ENCODE peak calls at places on chromosomes 12 and 14, in seven cellular contexts. One of them, this sample, is unnamed.

GRCh38 chr14:50619569-50620141 is 48.5 kb downstream of the SAV1 start:
- DNase-seq in ovary: no peak
- DNase-seq in heart right ventricle: no peak
- DNase-seq in breast epithelium: no peak
- DNase-seq in left ventricle myocardium inferior: no peak
- DNase-seq in fibroblast of lung: peak
- DNase-seq in brain microvascular endothelial cell: peak
- DNase-seq in this sample: no peak

GRCh38 chr14:96245710-96246534 is 10.1 kb upstream of the BDKRB1 start:
- DNase-seq in brain microvascular endothelial cell: peak
- DNase-seq in breast epithelium: no peak
- DNase-seq in left ventricle myocardium inferior: no peak
- DNase-seq in heart right ventricle: no peak
- DNase-seq in fibroblast of lung: no peak
- DNase-seq in ovary: no peak
- DNase-seq in this sample: no peak

GRCh38 chr12:128687851-128688250 is 135.9 kb downstream of the SLC15A4 start:
- DNase-seq in ovary: no peak
- DNase-seq in left ventricle myocardium inferior: no peak
- DNase-seq in fibroblast of lung: no peak
- DNase-seq in breast epithelium: no peak
- DNase-seq in brain microvascular endothelial cell: no peak
- DNase-seq in heart right ventricle: no peak
- DNase-seq in this sample: no peak

GRCh38 chr12:43332977-43333649 is 218.9 kb downstream of the ADAMTS20 start:
- DNase-seq in fibroblast of lung: peak
- DNase-seq in ovary: no peak
- DNase-seq in left ventricle myocardium inferior: no peak
- DNase-seq in breast epithelium: no peak
- DNase-seq in brain microvascular endothelial cell: peak
- DNase-seq in heart right ventricle: no peak
- DNase-seq in this sample: no peak

GRCh38 chr14:67881225-67881624 is 61.6 kb downstream of the RAD51B start:
- DNase-seq in breast epithelium: no peak
- DNase-seq in fibroblast of lung: no peak
- DNase-seq in brain microvascular endothelial cell: no peak
- DNase-seq in ovary: no peak
- DNase-seq in left ventricle myocardium inferior: no peak
- DNase-seq in heart right ventricle: no peak
- DNase-seq in this sample: no peak

GRCh38 chr12:45124485-45125155 is 73.7 kb upstream of the DBX2 start:
- DNase-seq in heart right ventricle: no peak
- DNase-seq in left ventricle myocardium inferior: no peak
- DNase-seq in ovary: no peak
- DNase-seq in fibroblast of lung: no peak
- DNase-seq in breast epithelium: no peak
- DNase-seq in brain microvascular endothelial cell: no peak
- DNase-seq in this sample: no peak

GRCh38 chr14:55605793-55606192 is 25.8 kb downstream of the KTN1 start:
- DNase-seq in heart right ventricle: no peak
- DNase-seq in breast epithelium: no peak
- DNase-seq in ovary: no peak
- DNase-seq in left ventricle myocardium inferior: no peak
- DNase-seq in fibroblast of lung: no peak
- DNase-seq in brain microvascular endothelial cell: no peak
- DNase-seq in this sample: no peak

GRCh38 chr12:71159260-71159659 is 1.5 kb upstream of the TSPAN8 start:
- DNase-seq in left ventricle myocardium inferior: no peak
- DNase-seq in fibroblast of lung: no peak
- DNase-seq in brain microvascular endothelial cell: no peak
- DNase-seq in heart right ventricle: no peak
- DNase-seq in breast epithelium: no peak
- DNase-seq in ovary: no peak
- DNase-seq in this sample: no peak

GRCh38 chr14:53845813-53846693 is 110.6 kb downstream of the BMP4 start:
- DNase-seq in left ventricle myocardium inferior: no peak
- DNase-seq in heart right ventricle: no peak
- DNase-seq in fibroblast of lung: no peak
- DNase-seq in breast epithelium: no peak
- DNase-seq in ovary: no peak
- DNase-seq in brain microvascular endothelial cell: no peak
- DNase-seq in this sample: no peak

GRCh38 chr12:80565276-80565675 is 121.2 kb downstream of the PTPRQ start:
- DNase-seq in breast epithelium: no peak
- DNase-seq in ovary: no peak
- DNase-seq in brain microvascular endothelial cell: peak
- DNase-seq in left ventricle myocardium inferior: no peak
- DNase-seq in fibroblast of lung: peak
- DNase-seq in heart right ventricle: no peak
- DNase-seq in this sample: peak

GRCh38 chr12:6538420-6539275 is 4.3 kb downstream of the GAPDH start:
- DNase-seq in ovary: no peak
- DNase-seq in left ventricle myocardium inferior: no peak
- DNase-seq in heart right ventricle: no peak
- DNase-seq in breast epithelium: no peak
- DNase-seq in brain microvascular endothelial cell: no peak
- DNase-seq in fibroblast of lung: no peak
- DNase-seq in this sample: no peak

GRCh38 chr12:69555461-69555860 is 29.8 kb upstream of the CCT2 start:
- DNase-seq in breast epithelium: no peak
- DNase-seq in brain microvascular endothelial cell: peak
- DNase-seq in ovary: no peak
- DNase-seq in left ventricle myocardium inferior: no peak
- DNase-seq in fibroblast of lung: peak
- DNase-seq in heart right ventricle: no peak
- DNase-seq in this sample: peak

GRCh38 chr12:76450690-76451089 is 102.5 kb upstream of the BBS10 start:
- DNase-seq in brain microvascular endothelial cell: peak
- DNase-seq in heart right ventricle: no peak
- DNase-seq in breast epithelium: no peak
- DNase-seq in ovary: no peak
- DNase-seq in left ventricle myocardium inferior: no peak
- DNase-seq in fibroblast of lung: peak
- DNase-seq in this sample: peak

GRCh38 chr12:16610006-16610520 is 4.1 kb upstream of the LMO3 start:
- DNase-seq in heart right ventricle: no peak
- DNase-seq in fibroblast of lung: no peak
- DNase-seq in brain microvascular endothelial cell: no peak
- DNase-seq in ovary: no peak
- DNase-seq in breast epithelium: no peak
- DNase-seq in left ventricle myocardium inferior: no peak
- DNase-seq in this sample: no peak

GRCh38 chr12:123488539-123489230 is 30.7 kb downstream of the SNRNP35 start:
- DNase-seq in brain microvascular endothelial cell: no peak
- DNase-seq in ovary: no peak
- DNase-seq in left ventricle myocardium inferior: no peak
- DNase-seq in fibroblast of lung: no peak
- DNase-seq in breast epithelium: no peak
- DNase-seq in heart right ventricle: no peak
- DNase-seq in this sample: no peak

GRCh38 chr14:102786758-102787157 is 9.5 kb downstream of the TRAF3 start:
- DNase-seq in fibroblast of lung: no peak
- DNase-seq in brain microvascular endothelial cell: peak
- DNase-seq in heart right ventricle: no peak
- DNase-seq in left ventricle myocardium inferior: no peak
- DNase-seq in breast epithelium: no peak
- DNase-seq in ovary: no peak
- DNase-seq in this sample: no peak

GRCh38 chr14:43438056-43438455 is 1069.0 kb downstream of the FSCB start:
- DNase-seq in left ventricle myocardium inferior: no peak
- DNase-seq in heart right ventricle: no peak
- DNase-seq in fibroblast of lung: no peak
- DNase-seq in ovary: no peak
- DNase-seq in brain microvascular endothelial cell: no peak
- DNase-seq in breast epithelium: no peak
- DNase-seq in this sample: no peak

GRCh38 chr12:31989987-31990386 is 30.8 kb downstream of the RESF1 start:
- DNase-seq in breast epithelium: no peak
- DNase-seq in left ventricle myocardium inferior: no peak
- DNase-seq in ovary: no peak
- DNase-seq in heart right ventricle: no peak
- DNase-seq in fibroblast of lung: no peak
- DNase-seq in brain microvascular endothelial cell: peak
- DNase-seq in this sample: no peak

DNA sequence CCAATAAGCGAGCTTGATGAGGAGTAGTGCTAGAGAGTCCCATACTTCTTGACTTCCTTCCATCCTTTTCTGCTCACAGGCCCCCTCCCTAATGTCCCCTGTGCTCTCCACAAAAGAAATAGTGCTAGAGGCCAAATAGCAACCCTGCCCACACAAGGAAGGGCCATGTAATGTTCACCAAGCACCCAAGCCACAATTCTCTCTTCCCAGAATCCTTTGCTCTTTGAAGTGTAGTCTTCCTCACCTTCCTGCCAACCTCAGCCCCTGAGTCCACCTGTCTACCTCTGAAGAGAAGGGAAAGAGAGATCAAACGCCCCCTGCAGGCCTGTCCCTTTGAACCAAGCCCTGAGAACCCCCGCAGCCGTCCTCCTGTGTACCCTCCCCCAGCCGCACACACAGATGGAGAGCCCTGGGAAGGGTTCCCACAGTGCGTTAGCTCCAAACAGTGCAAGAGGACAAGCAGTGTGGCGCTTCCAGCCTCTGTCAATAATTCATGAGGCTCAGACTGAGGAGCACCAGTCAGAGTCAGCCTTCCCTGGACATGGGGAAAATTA is 1.9 kb upstream of the DHRS4 start:
- DNase-seq in heart right ventricle: no peak
- DNase-seq in ovary: peak
- DNase-seq in breast epithelium: no peak
- DNase-seq in fibroblast of lung: no peak
- DNase-seq in left ventricle myocardium inferior: no peak
- DNase-seq in brain microvascular endothelial cell: no peak
- DNase-seq in this sample: no peak
- H3K4me3 ChIP-seq in heart right ventricle: no peak
- H3K4me3 ChIP-seq in ovary: no peak
- H3K4me3 ChIP-seq in breast epithelium: no peak
- H3K4me3 ChIP-seq in fibroblast of lung: no peak
- H3K4me3 ChIP-seq in left ventricle myocardium inferior: no peak
- H3K4me3 ChIP-seq in brain microvascular endothelial cell: no peak
- H3K4me3 ChIP-seq in this sample: no peak

GRCh38 chr14:74921053-74921620 is 1.9 kb downstream of the RPS6KL1 start:
- DNase-seq in brain microvascular endothelial cell: no peak
- DNase-seq in breast epithelium: no peak
- DNase-seq in heart right ventricle: no peak
- DNase-seq in left ventricle myocardium inferior: no peak
- DNase-seq in fibroblast of lung: no peak
- DNase-seq in ovary: no peak
- DNase-seq in this sample: no peak

GRCh38 chr14:74920281-74920680 is 2.8 kb downstream of the RPS6KL1 start:
- DNase-seq in breast epithelium: no peak
- DNase-seq in fibroblast of lung: no peak
- DNase-seq in ovary: no peak
- DNase-seq in left ventricle myocardium inferior: no peak
- DNase-seq in heart right ventricle: no peak
- DNase-seq in brain microvascular endothelial cell: no peak
- DNase-seq in this sample: no peak

GRCh38 chr14:74924061-74924460 is 1.0 kb upstream of the RPS6KL1 start:
- DNase-seq in fibroblast of lung: no peak
- DNase-seq in ovary: no peak
- DNase-seq in heart right ventricle: no peak
- DNase-seq in brain microvascular endothelial cell: no peak
- DNase-seq in breast epithelium: no peak
- DNase-seq in left ventricle myocardium inferior: no peak
- DNase-seq in this sample: no peak

GRCh38 chr14:74922752-74923401 is at the start of gene RPS6KL1:
- DNase-seq in fibroblast of lung: peak
- DNase-seq in brain microvascular endothelial cell: peak
- DNase-seq in ovary: peak
- DNase-seq in left ventricle myocardium inferior: peak
- DNase-seq in heart right ventricle: peak
- DNase-seq in breast epithelium: peak
- DNase-seq in this sample: no peak

GRCh38 chr14:74921987-74922751 is 891 bp downstream of the RPS6KL1 start:
- DNase-seq in brain microvascular endothelial cell: no peak
- DNase-seq in heart right ventricle: no peak
- DNase-seq in fibroblast of lung: no peak
- DNase-seq in breast epithelium: no peak
- DNase-seq in ovary: no peak
- DNase-seq in left ventricle myocardium inferior: no peak
- DNase-seq in this sample: no peak
- H3K4me3 ChIP-seq in brain microvascular endothelial cell: peak
- H3K4me3 ChIP-seq in heart right ventricle: peak
- H3K4me3 ChIP-seq in fibroblast of lung: no peak
- H3K4me3 ChIP-seq in breast epithelium: peak
- H3K4me3 ChIP-seq in ovary: peak
- H3K4me3 ChIP-seq in left ventricle myocardium inferior: peak
- H3K4me3 ChIP-seq in this sample: no peak

GRCh38 chr14:103862393-103862782 is 15.0 kb upstream of the PPP1R13B start:
- DNase-seq in ovary: no peak
- DNase-seq in breast epithelium: no peak
- DNase-seq in fibroblast of lung: peak
- DNase-seq in heart right ventricle: no peak
- DNase-seq in left ventricle myocardium inferior: no peak
- DNase-seq in brain microvascular endothelial cell: no peak
- DNase-seq in this sample: no peak
- H3K4me3 ChIP-seq in ovary: no peak
- H3K4me3 ChIP-seq in breast epithelium: no peak
- H3K4me3 ChIP-seq in fibroblast of lung: no peak
- H3K4me3 ChIP-seq in heart right ventricle: no peak
- H3K4me3 ChIP-seq in left ventricle myocardium inferior: no peak
- H3K4me3 ChIP-seq in brain microvascular endothelial cell: no peak
- H3K4me3 ChIP-seq in this sample: no peak

GRCh38 chr14:26199599-26200370 is 398.0 kb downstream of the NOVA1 start:
- DNase-seq in ovary: no peak
- DNase-seq in left ventricle myocardium inferior: no peak
- DNase-seq in heart right ventricle: no peak
- DNase-seq in breast epithelium: no peak
- DNase-seq in fibroblast of lung: peak
- DNase-seq in brain microvascular endothelial cell: no peak
- DNase-seq in this sample: peak
- H3K4me3 ChIP-seq in ovary: no peak
- H3K4me3 ChIP-seq in left ventricle myocardium inferior: no peak
- H3K4me3 ChIP-seq in heart right ventricle: no peak
- H3K4me3 ChIP-seq in breast epithelium: no peak
- H3K4me3 ChIP-seq in fibroblast of lung: no peak
- H3K4me3 ChIP-seq in brain microvascular endothelial cell: no peak
- H3K4me3 ChIP-seq in this sample: no peak

DNA sequence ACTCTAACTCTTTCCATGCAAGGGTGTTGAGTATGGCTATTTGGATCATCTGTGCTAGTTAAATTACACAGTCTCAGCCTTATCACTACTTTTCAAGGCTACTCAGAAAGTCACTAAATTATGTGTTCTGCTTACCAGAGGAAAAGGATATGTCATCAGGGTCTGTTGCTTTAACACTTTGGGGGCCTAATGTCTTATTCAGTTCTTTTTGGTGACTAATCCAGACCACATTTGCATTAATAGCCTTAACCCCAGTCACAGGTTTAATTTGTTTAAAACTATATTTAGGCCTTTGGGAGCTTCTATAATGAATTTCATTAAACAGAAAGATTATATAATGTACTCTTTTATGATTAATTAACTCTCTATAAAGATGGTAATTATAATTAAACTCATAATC is 649.3 kb downstream of the RPS29 start:
- DNase-seq in fibroblast of lung: no peak
- DNase-seq in ovary: no peak
- DNase-seq in brain microvascular endothelial cell: no peak
- DNase-seq in heart right ventricle: no peak
- DNase-seq in left ventricle myocardium inferior: no peak
- DNase-seq in breast epithelium: no peak
- DNase-seq in this sample: no peak
- H3K4me3 ChIP-seq in fibroblast of lung: no peak
- H3K4me3 ChIP-seq in ovary: no peak
- H3K4me3 ChIP-seq in brain microvascular endothelial cell: no peak
- H3K4me3 ChIP-seq in heart right ventricle: no peak
- H3K4me3 ChIP-seq in left ventricle myocardium inferior: no peak
- H3K4me3 ChIP-seq in breast epithelium: no peak
- H3K4me3 ChIP-seq in this sample: no peak